ENCODE peak calls at places on chromosomes 1 and 21, in five cellular contexts. H is fibroblast of the conjunctiva; N is frontal cortex; E is GM12892; V is activated naive CD4-positive, alpha-beta T cell treated with anti-CD3 and anti-CD28 coated beads, Interleukin-2, amount 10 ng/mL, durations not matched to agents 7 days and 5 days. Y is an unnamed sample.

GRCh38 chr1:2322065-2322571 is 69.2 kb downstream of the MORN1 start:
- DNase-seq in V (no peak), H (peak; percentile 79), E (no peak), N (peak; percentile 65), Y (no peak)

GRCh38 chr1:48203287-48203900 is 19.1 kb upstream of the SLC5A9 start:
- DNase-seq in N (no peak), E (no peak), H (peak; percentile 3), V (no peak), Y (no peak)

GRCh38 chr21:37416914-37417313 is 50.3 kb downstream of the DYRK1A start:
- DNase-seq in E (no peak), V (no peak), H (no peak), N (no peak), Y (no peak)

GRCh38 chr1:229624906-229625871 is 733 bp downstream of the TAF5L start:
- DNase-seq in E (peak; percentile 62), V (peak; percentile 60), N (peak; percentile 91), H (no peak), Y (peak; percentile 10)

GRCh38 chr1:182806015-182806678 is 16.6 kb downstream of the NPL start:
- DNase-seq in V (no peak), N (no peak), H (no peak), E (no peak), Y (no peak)

GRCh38 chr1:54809496-54810074 is 8.5 kb upstream of the TTC22 start:
- DNase-seq in E (no peak), V (no peak), N (no peak), H (no peak), Y (no peak)

GRCh38 chr1:161139765-161140164 is 7.3 kb upstream of the DEDD start:
- DNase-seq in N (no peak), V (peak; percentile 63), H (no peak), E (no peak), Y (peak; percentile 46)

GRCh38 chr1:176801553-176802020 is 338.6 kb downstream of the PAPPA2 start:
- DNase-seq in V (no peak), N (no peak), E (no peak), H (no peak), Y (no peak)

GRCh38 chr1:51421961-51422360 is 91.6 kb upstream of the TTC39A start:
- DNase-seq in E (no peak), N (peak; percentile 3), V (no peak), H (peak; percentile 61), Y (no peak)

GRCh38 chr1:21539933-21540332 is 30.7 kb downstream of the ALPL start:
- DNase-seq in V (no peak), E (no peak), H (no peak), N (no peak), Y (no peak)

GRCh38 chr1:186512698-186513457 is 52.0 kb upstream of the PDC start:
- DNase-seq in H (no peak), N (no peak), V (no peak), E (no peak), Y (no peak)

GRCh38 chr1:2134604-2135307 is 59.8 kb downstream of the FAAP20 start:
- DNase-seq in H (no peak), V (no peak), E (no peak), N (no peak), Y (no peak)

GRCh38 chr1:18805925-18806849 is 53.3 kb downstream of the TAS1R2 start:
- DNase-seq in H (no peak), V (no peak), E (no peak), N (no peak), Y (no peak)

GRCh38 chr1:36326499-36326898 is 3.1 kb upstream of the EVA1B start:
- DNase-seq in V (no peak), E (no peak), N (no peak), H (no peak), Y (no peak)

GRCh38 chr1:85463666-85464496 is 1.1 kb downstream of the DDAH1 start:
- DNase-seq in H (no peak), N (no peak), E (peak; percentile 12), V (no peak), Y (peak; percentile 14)

GRCh38 chr1:80375662-80376061 is 1369.1 kb upstream of the ADGRL4 start:
- DNase-seq in V (no peak), N (no peak), E (no peak), H (peak; percentile 23), Y (no peak)

GRCh38 chr1:27873671-27874384 is 1.5 kb downstream of the THEMIS2 start:
- DNase-seq in H (no peak), N (no peak), V (peak; percentile 37), E (no peak), Y (no peak)

GRCh38 chr1:87024936-87025537 is 110.6 kb downstream of the HS2ST1 start:
- DNase-seq in V (no peak), H (peak; percentile 16), E (no peak), N (no peak), Y (no peak)

GRCh38 chr1:29648026-29648425 is 411.7 kb downstream of the PTPRU start:
- DNase-seq in V (no peak), E (no peak), H (no peak), N (no peak), Y (no peak)

GRCh38 chr1:7582439-7582972 is 188.6 kb upstream of the VAMP3 start:
- DNase-seq in H (no peak), V (peak; percentile 16), N (no peak), E (no peak), Y (no peak)

GRCh38 chr21:35491920-35492678 is 443.0 kb upstream of the RUNX1 start:
- DNase-seq in N (no peak), E (no peak), H (no peak), V (no peak), Y (no peak)

GRCh38 chr1:50425376-50426107 is 2.3 kb upstream of the DMRTA2 start:
- DNase-seq in N (peak; percentile 28), V (no peak), E (no peak), H (no peak), Y (no peak)

GRCh38 chr1:87197156-87197555 is 131.5 kb upstream of the LMO4 start:
- DNase-seq in E (no peak), V (no peak), N (no peak), H (no peak), Y (no peak)

GRCh38 chr21:31354122-31354521 is 10.1 kb upstream of the TIAM1 start:
- DNase-seq in H (no peak), E (no peak), V (no peak), N (no peak), Y (no peak)

GRCh38 chr1:173758980-173759379 is 44.2 kb downstream of the KLHL20 start:
- DNase-seq in E (no peak), V (no peak), N (no peak), H (no peak), Y (no peak)

GRCh38 chr1:242546849-242547724 is 22.6 kb upstream of the PLD5 start:
- DNase-seq in N (no peak), V (no peak), E (no peak), H (no peak), Y (no peak)

GRCh38 chr1:92228401-92228800 is 10.7 kb downstream of the C1orf146 start:
- DNase-seq in E (no peak), V (no peak), H (no peak), N (no peak), Y (no peak)

GRCh38 chr1:156126043-156126700 is 11.7 kb downstream of the LMNA start:
- DNase-seq in N (no peak), H (peak; percentile 96), E (no peak), V (peak; percentile 62), Y (no peak)

GRCh38 chr1:183279835-183280234 is 93.8 kb downstream of the LAMC2 start:
- DNase-seq in N (no peak), H (peak; percentile 80), E (no peak), V (no peak), Y (no peak)

GRCh38 chr1:193104496-193104905 is 713 bp downstream of the GLRX2 start:
- DNase-seq in H (no peak), E (peak; percentile 20), V (peak; percentile 38), N (peak; percentile 62), Y (no peak)

GRCh38 chr1:248793592-248793991 is 32.1 kb downstream of the SH3BP5L start:
- DNase-seq in N (no peak), E (no peak), H (no peak), V (no peak), Y (no peak)

GRCh38 chr1:201180901-201181300 is 9.7 kb upstream of the IGFN1 start:
- DNase-seq in H (no peak), V (no peak), N (no peak), E (no peak), Y (no peak)